ENCODE peak calls at places on chromosome 20, in eight cellular contexts. H is SJSA1; Y is GF-D8; D is T-helper 1 cell; T is activated CD4-positive, alpha-beta T cell treated with anti-CD3 and anti-CD28 coated beads, Interleukin-2, amount 50 U/mL, for 1 hour; W is GDM1; R is AG08396; L is activated CD4-positive, alpha-beta memory T cell treated with anti-CD3 and anti-CD28 coated beads for 36 hours. N is an unnamed sample.
A peak's percentile ranks its signal among the peaks of the same experiment; 100 is the strongest.

GRCh38 chr20:44572551-44573500 is 9.6 kb upstream of the PKIG start:
- DNase-seq in R (peak; percentile 58), D (no peak), W (no peak), Y (no peak), L (no peak), T (no peak), H (peak; percentile 72), N (peak; percentile 72)

GRCh38 chr20:34365765-34366213 is 2.7 kb downstream of the ITCH start:
- DNase-seq in W (peak; percentile 17), H (no peak), T (no peak), Y (peak; percentile 45), D (peak; percentile 28), L (peak; percentile 30), R (no peak), N (no peak)

GRCh38 chr20:59055302-59055701 is 12.7 kb upstream of the PRELID3B start:
- DNase-seq in H (no peak), Y (no peak), W (no peak), R (no peak), D (no peak), L (no peak), T (no peak), N (no peak)

GRCh38 chr20:58603656-58604184 is 47.4 kb upstream of the STX16 start:
- DNase-seq in T (no peak), W (no peak), L (no peak), Y (no peak), H (peak; percentile 69), R (peak; percentile 57), D (no peak), N (no peak)

GRCh38 chr20:13870349-13870748 is 85.5 kb downstream of the NDUFAF5 start:
- DNase-seq in D (no peak), W (no peak), Y (no peak), H (no peak), L (no peak), T (no peak), R (no peak), N (no peak)

GRCh38 chr20:15900443-15900842 is 672.8 kb downstream of the KIF16B start:
- DNase-seq in Y (no peak), R (no peak), T (no peak), L (no peak), H (no peak), D (no peak), W (no peak), N (no peak)

GRCh38 chr20:43975096-43975768 is 60.6 kb downstream of the TOX2 start:
- DNase-seq in L (peak; percentile 46), T (no peak), D (peak; percentile 68), R (peak; percentile 70), Y (no peak), W (no peak), H (peak; percentile 61), N (no peak)

GRCh38 chr20:23295934-23296333 is 54.7 kb upstream of the NXT1 start:
- DNase-seq in T (no peak), L (no peak), Y (no peak), D (no peak), W (no peak), R (no peak), H (peak; percentile 70), N (no peak)

GRCh38 chr20:750801-751200 is 17.5 kb downstream of the SLC52A3 start:
- DNase-seq in T (no peak), Y (no peak), L (no peak), R (no peak), W (no peak), H (no peak), D (no peak), N (peak; percentile 66)

GRCh38 chr20:25269057-25269832 is 21.4 kb downstream of the PYGB start:
- DNase-seq in D (no peak), R (no peak), W (no peak), T (no peak), L (no peak), H (no peak), Y (no peak), N (no peak)

GRCh38 chr20:49501917-49502316 is 19.4 kb upstream of the KCNB1 start:
- DNase-seq in D (no peak), T (no peak), R (no peak), Y (no peak), H (no peak), L (no peak), W (no peak), N (no peak)

GRCh38 chr20:38225240-38225899 is 35.2 kb downstream of the KIAA1755 start:
- DNase-seq in Y (no peak), H (no peak), W (no peak), T (no peak), D (no peak), R (no peak), L (no peak), N (no peak)